ENCODE peak calls at places on chromosomes 4 and X, in eight cellular contexts. One of them, this sample, is unnamed.

GRCh38 chr4:88211473-88212252 is 53.2 kb upstream of the ABCG2 start:
- DNase-seq in cardiac septum: no peak
- DNase-seq in AG10803: peak
- DNase-seq in AG09319: peak
- DNase-seq in fibroblast of pulmonary artery: peak
- DNase-seq in activated CD4-positive, alpha-beta T cell treated with anti-CD3 and anti-CD28 coated beads for 36 hours: peak
- DNase-seq in mesendoderm: peak
- DNase-seq in GF-D8: no peak
- DNase-seq in this sample: no peak

GRCh38 chr4:114512595-114513295 is 85.9 kb upstream of the UGT8 start:
- DNase-seq in AG10803: no peak
- DNase-seq in fibroblast of pulmonary artery: no peak
- DNase-seq in mesendoderm: no peak
- DNase-seq in activated CD4-positive, alpha-beta T cell treated with anti-CD3 and anti-CD28 coated beads for 36 hours: no peak
- DNase-seq in AG09319: no peak
- DNase-seq in GF-D8: no peak
- DNase-seq in cardiac septum: no peak
- DNase-seq in this sample: no peak

GRCh38 chr4:41169256-41169655 is 45.1 kb downstream of the APBB2 start:
- DNase-seq in GF-D8: no peak
- DNase-seq in mesendoderm: no peak
- DNase-seq in AG10803: no peak
- DNase-seq in fibroblast of pulmonary artery: no peak
- DNase-seq in activated CD4-positive, alpha-beta T cell treated with anti-CD3 and anti-CD28 coated beads for 36 hours: no peak
- DNase-seq in AG09319: no peak
- DNase-seq in cardiac septum: no peak
- DNase-seq in this sample: no peak

GRCh38 chr4:1377606-1378261 is 28.5 kb downstream of the NKX1-1 start:
- DNase-seq in fibroblast of pulmonary artery: no peak
- DNase-seq in GF-D8: no peak
- DNase-seq in cardiac septum: peak
- DNase-seq in activated CD4-positive, alpha-beta T cell treated with anti-CD3 and anti-CD28 coated beads for 36 hours: no peak
- DNase-seq in AG09319: no peak
- DNase-seq in AG10803: no peak
- DNase-seq in mesendoderm: no peak
- DNase-seq in this sample: peak

GRCh38 chr4:55722132-55722531 is 86.0 kb upstream of the NMU start:
- DNase-seq in AG10803: no peak
- DNase-seq in GF-D8: no peak
- DNase-seq in activated CD4-positive, alpha-beta T cell treated with anti-CD3 and anti-CD28 coated beads for 36 hours: no peak
- DNase-seq in AG09319: no peak
- DNase-seq in fibroblast of pulmonary artery: no peak
- DNase-seq in mesendoderm: no peak
- DNase-seq in cardiac septum: no peak
- DNase-seq in this sample: no peak

GRCh38 chr4:37758226-37758625 is 68.3 kb upstream of the PGM2 start:
- DNase-seq in activated CD4-positive, alpha-beta T cell treated with anti-CD3 and anti-CD28 coated beads for 36 hours: no peak
- DNase-seq in cardiac septum: no peak
- DNase-seq in AG09319: no peak
- DNase-seq in fibroblast of pulmonary artery: peak
- DNase-seq in GF-D8: peak
- DNase-seq in mesendoderm: no peak
- DNase-seq in AG10803: peak
- DNase-seq in this sample: no peak

GRCh38 chr4:2250003-2250763 is 8.3 kb upstream of the HAUS3 start:
- DNase-seq in AG09319: no peak
- DNase-seq in fibroblast of pulmonary artery: no peak
- DNase-seq in mesendoderm: no peak
- DNase-seq in cardiac septum: peak
- DNase-seq in activated CD4-positive, alpha-beta T cell treated with anti-CD3 and anti-CD28 coated beads for 36 hours: peak
- DNase-seq in AG10803: no peak
- DNase-seq in GF-D8: no peak
- DNase-seq in this sample: no peak

GRCh38 chrX:50167366-50167765 is 33.4 kb downstream of the AKAP4 start:
- DNase-seq in activated CD4-positive, alpha-beta T cell treated with anti-CD3 and anti-CD28 coated beads for 36 hours: no peak
- DNase-seq in GF-D8: no peak
- DNase-seq in AG10803: no peak
- DNase-seq in mesendoderm: no peak
- DNase-seq in fibroblast of pulmonary artery: no peak
- DNase-seq in cardiac septum: no peak
- DNase-seq in AG09319: no peak
- DNase-seq in this sample: no peak

GRCh38 chr4:168484626-168485025 is 4.3 kb upstream of the DDX60L start:
- DNase-seq in cardiac septum: no peak
- DNase-seq in fibroblast of pulmonary artery: peak
- DNase-seq in activated CD4-positive, alpha-beta T cell treated with anti-CD3 and anti-CD28 coated beads for 36 hours: no peak
- DNase-seq in mesendoderm: no peak
- DNase-seq in AG09319: peak
- DNase-seq in GF-D8: peak
- DNase-seq in AG10803: peak
- DNase-seq in this sample: no peak

GRCh38 chr4:70838972-70839536 is 636 bp downstream of the GRSF1 start:
- DNase-seq in fibroblast of pulmonary artery: peak
- DNase-seq in activated CD4-positive, alpha-beta T cell treated with anti-CD3 and anti-CD28 coated beads for 36 hours: peak
- DNase-seq in GF-D8: peak
- DNase-seq in cardiac septum: peak
- DNase-seq in mesendoderm: peak
- DNase-seq in AG10803: peak
- DNase-seq in AG09319: no peak
- DNase-seq in this sample: peak

GRCh38 chr4:156634612-156635011 is 337.0 kb downstream of the PDGFC start:
- DNase-seq in activated CD4-positive, alpha-beta T cell treated with anti-CD3 and anti-CD28 coated beads for 36 hours: no peak
- DNase-seq in AG10803: no peak
- DNase-seq in AG09319: no peak
- DNase-seq in cardiac septum: no peak
- DNase-seq in GF-D8: no peak
- DNase-seq in mesendoderm: no peak
- DNase-seq in fibroblast of pulmonary artery: peak
- DNase-seq in this sample: no peak

GRCh38 chr4:181702864-181703263 is 540.3 kb upstream of the TENM3 start:
- DNase-seq in AG09319: no peak
- DNase-seq in mesendoderm: no peak
- DNase-seq in activated CD4-positive, alpha-beta T cell treated with anti-CD3 and anti-CD28 coated beads for 36 hours: no peak
- DNase-seq in cardiac septum: no peak
- DNase-seq in fibroblast of pulmonary artery: no peak
- DNase-seq in GF-D8: no peak
- DNase-seq in AG10803: no peak
- DNase-seq in this sample: no peak

This sample was measured in left lung.